ENCODE peak calls at places on chromosomes 4 and X, in seven cellular contexts. E is thyroid gland, Y is lung, Z is H1, Q is prostate gland, C is A673, K is transverse colon. F is an unnamed sample.

GRCh38 chrX:12747433-12747832 is 43.8 kb upstream of the PRPS2 start:
- DNase-seq in K (no peak), Q (no peak), E (no peak), C (no peak), Y (no peak), Z (no peak), F (no peak)

GRCh38 chr4:118718511-118719170 is 33.4 kb downstream of the METTL14 start:
- DNase-seq in E (no peak), K (no peak), Z (no peak), Q (no peak), Y (no peak), C (no peak), F (no peak)

GRCh38 chrX:72271091-72271490 is 6.0 kb downstream of the RPS4X start:
- DNase-seq in Y (no peak), Z (no peak), C (no peak), K (no peak), Q (no peak), E (no peak), F (no peak)

GRCh38 chr4:87502580-87503238 is 26.5 kb downstream of the SPARCL1 start:
- DNase-seq in K (no peak), E (no peak), C (peak; percentile 69), Y (no peak), Z (no peak), Q (peak; percentile 78), F (no peak)

GRCh38 chr4:55321707-55322264 is 24.3 kb upstream of the SRD5A3 start:
- DNase-seq in Y (peak; percentile 82), C (peak; percentile 83), K (peak; percentile 65), Z (no peak), Q (peak; percentile 70), E (peak; percentile 80), F (peak; percentile 36)

GRCh38 chrX:87265518-87265917 is 252.1 kb upstream of the KLHL4 start:
- DNase-seq in Q (no peak), C (no peak), K (no peak), Z (no peak), E (no peak), Y (no peak), F (no peak)

GRCh38 chr4:36392049-36392448 is 110.6 kb downstream of the DTHD1 start:
- DNase-seq in Y (no peak), K (no peak), C (no peak), Q (no peak), Z (no peak), E (no peak), F (no peak)

GRCh38 chr4:155134136-155134535 is 74.3 kb upstream of the NPY2R start:
- DNase-seq in Y (no peak), Z (no peak), E (no peak), C (no peak), K (no peak), Q (no peak), F (no peak)

GRCh38 chr4:173526724-173527102 is 3.3 kb downstream of the HAND2 start:
- DNase-seq in E (no peak), Z (no peak), K (no peak), Y (no peak), C (no peak), Q (no peak), F (peak; percentile 7)
- H3K27me3 ChIP-seq in E (peaks cover 66% of the 10 kb centered on the region), Z (peaks cover 97% of the 10 kb centered on the region), K (peaks cover 99% of the 10 kb centered on the region), Y (peaks cover 16% of the 10 kb centered on the region), C (no peaks in the 10 kb centered on the region), Q (peaks cover 72% of the 10 kb centered on the region), F (peaks cover 98% of the 10 kb centered on the region)

GRCh38 chrX:114584983-114585842 is 1.3 kb downstream of the HTR2C start:
- DNase-seq in Y (no peak), Z (no peak), K (no peak), E (no peak), C (no peak), Q (no peak), F (no peak)
- H3K27me3 ChIP-seq in Y (peaks cover 24% of the 10 kb centered on the region), Z (peaks cover 12% of the 10 kb centered on the region), K (peaks cover 52% of the 10 kb centered on the region), E (peaks cover 12% of the 10 kb centered on the region), C (peaks cover 71% of the 10 kb centered on the region), Q (no peaks in the 10 kb centered on the region), F (peaks cover 55% of the 10 kb centered on the region)

GRCh38 chrX:49959602-49960001 is 37.2 kb downstream of the CLCN5 start:
- DNase-seq in K (no peak), Z (no peak), Q (no peak), C (no peak), Y (no peak), E (no peak), F (no peak)

GRCh38 chrX:49958727-49959126 is 36.3 kb downstream of the CLCN5 start:
- DNase-seq in E (no peak), Z (no peak), Y (no peak), Q (no peak), C (no peak), K (no peak), F (no peak)

GRCh38 chrX:49956313-49956712 is 33.9 kb downstream of the CLCN5 start:
- DNase-seq in Z (no peak), K (no peak), Q (no peak), E (no peak), Y (no peak), C (no peak), F (no peak)

DNA sequence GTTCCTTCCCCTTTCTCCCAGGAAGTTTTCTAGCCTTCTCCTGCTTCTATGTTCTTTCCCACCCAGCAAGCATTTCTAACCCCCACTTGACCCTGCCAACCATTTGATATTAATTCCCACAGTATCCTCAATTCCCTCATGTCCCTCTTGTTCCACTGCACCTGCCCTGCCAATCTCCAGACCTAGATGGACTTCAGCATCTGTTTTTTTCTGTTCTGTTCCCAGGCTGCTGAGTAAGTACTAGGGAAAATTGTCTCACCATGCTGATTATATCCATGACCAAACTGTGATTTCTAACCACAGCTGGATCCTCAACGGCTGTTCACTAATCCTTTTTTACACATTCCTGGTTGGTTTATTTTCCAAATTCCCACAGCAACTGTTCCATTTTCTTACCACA is 37.7 kb downstream of the CLCN5 start:
- DNase-seq in K (no peak), Q (no peak), Z (no peak), C (peak; percentile 44), E (no peak), Y (no peak), F (no peak)
- H3K27me3 ChIP-seq in K (no peaks in the 10 kb centered on the region), Q (no peaks in the 10 kb centered on the region), Z (no peaks in the 10 kb centered on the region), C (no peaks in the 10 kb centered on the region), E (peaks cover 2% of the 10 kb centered on the region), Y (no peaks in the 10 kb centered on the region), F (no peaks in the 10 kb centered on the region)

DNA sequence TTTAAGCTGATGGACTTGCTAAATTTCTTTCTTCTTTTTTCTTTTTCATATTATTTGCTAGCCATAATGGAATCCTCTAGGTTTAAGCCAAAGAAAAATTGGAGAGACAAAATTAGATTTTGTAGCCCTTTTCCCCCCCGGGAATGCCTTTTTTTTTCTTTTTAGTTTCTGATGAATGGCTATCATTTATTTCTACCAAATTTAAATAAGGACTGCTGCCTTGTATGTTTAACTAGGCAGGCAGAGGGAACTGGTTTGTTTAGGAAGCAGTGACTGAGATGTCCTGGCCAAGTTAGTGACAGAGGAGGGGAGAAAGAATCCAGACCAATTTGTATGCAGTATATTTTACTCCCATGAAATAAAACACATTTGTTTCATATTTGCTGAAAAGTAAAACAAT is 5.8 kb downstream of the PITX2 start:
- DNase-seq in E (no peak), Y (no peak), Z (no peak), K (no peak), C (no peak), Q (no peak), F (no peak)
- H3K27me3 ChIP-seq in E (peaks cover 84% of the 10 kb centered on the region), Y (peaks cover 18% of the 10 kb centered on the region), Z (peaks cover 71% of the 10 kb centered on the region), K (peaks cover 100% of the 10 kb centered on the region), C (no peaks in the 10 kb centered on the region), Q (peaks cover 53% of the 10 kb centered on the region), F (peaks cover 70% of the 10 kb centered on the region)

DNA sequence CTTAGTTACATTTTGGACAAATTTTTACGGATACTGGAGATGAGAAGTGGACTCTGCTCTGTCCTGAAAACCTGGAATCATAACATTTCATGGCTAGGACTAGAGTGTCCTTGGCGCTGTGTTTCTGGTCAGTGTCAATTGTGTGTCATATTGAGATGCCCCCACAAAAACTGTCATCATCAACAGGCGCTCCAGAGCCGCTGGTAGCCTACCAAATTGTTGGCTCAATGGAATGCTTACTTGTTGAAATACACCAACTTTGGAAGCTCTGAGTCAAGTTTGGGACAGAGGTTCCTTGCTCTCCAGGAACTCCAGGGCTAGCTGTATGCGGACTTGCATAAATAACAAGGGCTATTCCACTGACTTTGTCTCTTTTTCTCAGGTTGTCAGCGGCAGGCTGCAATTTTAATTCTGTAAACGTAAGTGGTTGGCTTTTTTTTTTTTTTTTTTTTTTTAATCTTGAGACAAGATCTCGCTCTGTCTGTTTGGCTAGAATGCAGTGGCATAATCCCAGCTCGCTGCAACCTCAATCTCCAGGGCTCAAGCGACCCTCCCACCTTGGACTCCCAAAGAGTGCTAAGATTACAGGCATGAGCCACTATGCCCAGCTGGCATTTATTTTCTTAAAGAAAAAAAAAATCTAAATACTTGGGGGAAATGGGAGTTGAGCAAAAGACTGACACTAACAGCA is 860 bp upstream of the HPGD start:
- DNase-seq in Q (peak; percentile 6), Z (no peak), K (peak; percentile 12), C (peak; percentile 10), Y (no peak), E (no peak), F (no peak)
- H3K27me3 ChIP-seq in Q (no peaks in the 10 kb centered on the region), Z (no peaks in the 10 kb centered on the region), K (no peaks in the 10 kb centered on the region), C (peaks cover 40% of the 10 kb centered on the region), Y (no peaks in the 10 kb centered on the region), E (no peaks in the 10 kb centered on the region), F (peaks cover 17% of the 10 kb centered on the region)

DNA sequence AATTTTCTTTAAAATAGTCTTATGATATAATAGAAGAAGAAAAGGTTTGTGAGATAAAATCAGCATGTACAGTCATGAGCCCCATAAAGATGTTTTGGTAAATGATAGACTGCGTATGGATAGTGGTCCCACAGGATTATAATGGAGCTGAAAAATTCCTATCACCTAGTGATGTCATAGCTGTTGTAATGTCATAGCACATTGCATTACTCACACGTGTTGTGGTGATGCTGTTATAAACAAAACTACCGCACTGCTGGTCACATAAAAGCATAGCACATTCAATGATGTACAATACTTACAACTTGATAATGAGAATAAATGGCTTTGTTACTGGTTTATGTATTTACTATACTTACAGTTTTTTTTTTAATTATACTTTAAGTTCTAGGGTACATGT is 715.2 kb upstream of the HTR2C start:
- DNase-seq in Q (no peak), K (no peak), E (no peak), C (no peak), Y (no peak), Z (no peak), F (no peak)
- H3K27me3 ChIP-seq in Q (no peaks in the 10 kb centered on the region), K (no peaks in the 10 kb centered on the region), E (no peaks in the 10 kb centered on the region), C (no peaks in the 10 kb centered on the region), Y (peaks cover 3% of the 10 kb centered on the region), Z (no peaks in the 10 kb centered on the region), F (no peaks in the 10 kb centered on the region)

GRCh38 chr4:173539986-173540385 is 10.0 kb upstream of the HAND2 start:
- DNase-seq in C (no peak), Q (no peak), Y (no peak), K (no peak), Z (no peak), E (no peak), F (no peak)
- H3K27me3 ChIP-seq in C (no peaks in the 10 kb centered on the region), Q (peaks cover 18% of the 10 kb centered on the region), Y (peaks cover 14% of the 10 kb centered on the region), K (peaks cover 91% of the 10 kb centered on the region), Z (peaks cover 57% of the 10 kb centered on the region), E (peaks cover 43% of the 10 kb centered on the region), F (peaks cover 74% of the 10 kb centered on the region)

F was measured in H7.